ENCODE peak calls at places on chromosomes 7 and 10, in nine cellular contexts. X is naive thymus-derived CD4-positive, alpha-beta T cell; G is astrocyte; I is uterus; A is lung; N is stomach; L is neural progenitor cell; V is CD8-positive, alpha-beta T cell; P is Peyer's patch. T is an unnamed sample.

GRCh38 chr7:93016681-93017349 is 101.0 kb downstream of the SAMD9 start:
- DNase-seq in X (no peak), G (no peak), I (no peak), A (no peak), N (no peak), L (no peak), V (no peak), P (no peak), T (no peak)

GRCh38 chr7:70505468-70505867 is 626.5 kb upstream of the GALNT17 start:
- DNase-seq in X (no peak), G (no peak), I (no peak), A (no peak), N (no peak), L (no peak), V (no peak), P (no peak), T (no peak)

GRCh38 chr10:6530211-6530840 is 49.8 kb downstream of the PRKCQ start:
- DNase-seq in X (peak; percentile 89), G (no peak), I (peak; percentile 19), A (no peak), N (peak; percentile 43), L (no peak), V (peak; percentile 65), P (peak; percentile 90), T (no peak)

GRCh38 chr10:64173826-64174225 is 652.6 kb downstream of the REEP3 start:
- DNase-seq in X (no peak), G (no peak), I (no peak), A (no peak), N (no peak), L (no peak), V (no peak), P (no peak), T (no peak)

GRCh38 chr7:75596727-75597614 is 104.9 kb downstream of the SPDYE5 start:
- DNase-seq in X (no peak), G (peak; percentile 45), I (no peak), A (no peak), N (no peak), L (no peak), V (no peak), P (no peak), T (no peak)

GRCh38 chr10:132564249-132564605 is 26.6 kb downstream of the INPP5A start:
- DNase-seq in X (no peak), G (no peak), I (no peak), A (no peak), N (no peak), L (no peak), V (no peak), P (no peak), T (no peak)

GRCh38 chr7:13604178-13604577 is 385.3 kb downstream of the ETV1 start:
- DNase-seq in X (no peak), G (no peak), I (no peak), A (no peak), N (no peak), L (no peak), V (no peak), P (no peak), T (no peak)

GRCh38 chr7:83201355-83201754 is 38.7 kb upstream of the PCLO start:
- DNase-seq in X (no peak), G (no peak), I (no peak), A (no peak), N (no peak), L (no peak), V (no peak), P (no peak), T (no peak)

GRCh38 chr7:30135551-30136271 is 925 bp downstream of the MTURN start:
- DNase-seq in X (peak; percentile 60), G (peak; percentile 57), I (peak; percentile 56), A (peak; percentile 64), N (peak; percentile 71), L (peak; percentile 66), V (no peak), P (peak; percentile 81), T (peak; percentile 74)

GRCh38 chr10:121572857-121573540 is 25.2 kb downstream of the FGFR2 start:
- DNase-seq in X (no peak), G (no peak), I (no peak), A (no peak), N (no peak), L (no peak), V (no peak), P (no peak), T (no peak)

GRCh38 chr10:122348512-122348911 is 26.0 kb upstream of the PLEKHA1 start:
- DNase-seq in X (no peak), G (peak; percentile 45), I (no peak), A (no peak), N (no peak), L (peak; percentile 86), V (no peak), P (peak; percentile 71), T (no peak)

GRCh38 chr7:100384623-100385372 is 11.5 kb downstream of the PILRA start:
- DNase-seq in X (no peak), G (no peak), I (no peak), A (no peak), N (no peak), L (no peak), V (no peak), P (no peak), T (no peak)

GRCh38 chr7:88215295-88215694 is 4.5 kb downstream of the SRI start:
- DNase-seq in X (no peak), G (no peak), I (no peak), A (no peak), N (no peak), L (no peak), V (no peak), P (no peak), T (no peak)

GRCh38 chr10:61975107-61975932 is 73.8 kb downstream of the ARID5B start:
- DNase-seq in X (no peak), G (peak; percentile 80), I (no peak), A (no peak), N (no peak), L (no peak), V (no peak), P (no peak), T (no peak)

GRCh38 chr7:92633211-92633906 is 43.2 kb upstream of the FAM133B start:
- DNase-seq in X (no peak), G (peak; percentile 99), I (no peak), A (no peak), N (no peak), L (no peak), V (no peak), P (peak; percentile 52), T (no peak)

GRCh38 chr10:84077728-84078127 is 61.6 kb upstream of the GHITM start:
- DNase-seq in X (no peak), G (no peak), I (no peak), A (no peak), N (no peak), L (no peak), V (no peak), P (no peak), T (no peak)

GRCh38 chr7:28999839-29000238 is 41.7 kb upstream of the TRIL start:
- DNase-seq in X (no peak), G (no peak), I (no peak), A (no peak), N (no peak), L (no peak), V (no peak), P (no peak), T (no peak)

GRCh38 chr7:3979956-3980643 is 679.0 kb downstream of the SDK1 start:
- DNase-seq in X (no peak), G (peak; percentile 73), I (no peak), A (no peak), N (no peak), L (peak; percentile 50), V (no peak), P (no peak), T (no peak)

GRCh38 chr7:80216996-80217842 is 82.6 kb downstream of the GNAI1 start:
- DNase-seq in X (peak; percentile 33), G (no peak), I (no peak), A (no peak), N (no peak), L (no peak), V (no peak), P (no peak), T (no peak)

DNA sequence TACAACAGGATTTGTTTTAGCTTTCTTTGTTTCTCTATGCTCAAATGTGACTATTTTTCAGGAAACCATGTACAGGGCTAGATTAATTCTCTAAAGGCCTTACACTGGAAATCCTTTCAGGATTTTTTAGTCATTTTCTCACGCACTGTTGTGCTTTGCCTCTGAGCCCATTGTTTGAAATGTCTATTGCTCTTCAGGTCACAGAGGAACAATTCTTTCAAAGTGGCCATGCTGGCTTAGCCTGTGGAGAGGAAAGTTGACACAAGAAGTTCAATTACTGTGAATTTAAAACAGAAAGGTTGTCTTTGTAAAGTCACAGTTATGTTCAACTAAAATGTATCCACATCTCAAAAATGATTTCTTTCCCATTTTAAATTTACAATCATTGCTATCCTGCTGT is 1071.7 kb upstream of the POT1 start:
- DNase-seq in X (no peak), G (no peak), I (no peak), A (no peak), N (no peak), L (peak; percentile 66), V (no peak), P (no peak), T (no peak)
- H3K27ac ChIP-seq in X (no peak overlapping the region), G (no peak overlapping the region), I (no peak overlapping the region), A (no peak overlapping the region), N (no peak overlapping the region), L (peak overlapping the region; percentile 57), V (no peak overlapping the region), P (no peak overlapping the region), T (no peak overlapping the region)

DNA sequence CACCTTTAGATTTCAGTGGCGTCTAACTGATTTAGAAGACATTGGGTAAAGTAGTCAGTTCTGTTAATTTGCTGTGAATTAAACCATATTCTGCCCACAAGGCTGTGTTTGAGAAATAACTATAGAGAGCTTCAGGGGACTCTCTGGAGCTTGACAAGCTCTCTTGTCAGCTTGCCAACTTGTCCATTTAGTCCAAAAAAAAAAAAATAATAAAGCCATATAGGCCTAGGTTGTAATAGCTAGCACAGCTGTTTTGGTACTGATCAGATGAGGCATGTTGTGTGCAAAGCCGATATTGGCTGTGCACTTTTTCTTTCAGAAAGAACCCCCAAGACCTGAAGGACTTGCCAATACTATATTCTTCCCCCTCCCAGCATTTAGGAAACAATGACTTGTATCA is 20.2 kb upstream of the ZNF282 start:
- DNase-seq in X (no peak), G (no peak), I (no peak), A (no peak), N (no peak), L (no peak), V (no peak), P (no peak), T (no peak)
- H3K36me3 ChIP-seq in X (peaks cover 53% of the 10 kb centered on the region), G (peaks cover 36% of the 10 kb centered on the region), I (no peaks in the 10 kb centered on the region), A (peaks cover 34% of the 10 kb centered on the region), N (peaks cover 99% of the 10 kb centered on the region), L (peaks cover 9% of the 10 kb centered on the region), V (peaks cover 18% of the 10 kb centered on the region), P (peaks cover 77% of the 10 kb centered on the region), T (peaks cover 17% of the 10 kb centered on the region)

GRCh38 chr10:79323602-79324001 is 23.7 kb upstream of the PPIF start:
- DNase-seq in X (no peak), G (no peak), I (no peak), A (no peak), N (no peak), L (no peak), V (no peak), P (no peak), T (no peak)
- H3K27ac ChIP-seq in X (no peak overlapping the region), G (no peak overlapping the region), I (no peak overlapping the region), A (no peak overlapping the region), N (no peak overlapping the region), L (no peak overlapping the region), V (no peak overlapping the region), P (peak overlapping the region; percentile 55), T (no peak overlapping the region)

DNA sequence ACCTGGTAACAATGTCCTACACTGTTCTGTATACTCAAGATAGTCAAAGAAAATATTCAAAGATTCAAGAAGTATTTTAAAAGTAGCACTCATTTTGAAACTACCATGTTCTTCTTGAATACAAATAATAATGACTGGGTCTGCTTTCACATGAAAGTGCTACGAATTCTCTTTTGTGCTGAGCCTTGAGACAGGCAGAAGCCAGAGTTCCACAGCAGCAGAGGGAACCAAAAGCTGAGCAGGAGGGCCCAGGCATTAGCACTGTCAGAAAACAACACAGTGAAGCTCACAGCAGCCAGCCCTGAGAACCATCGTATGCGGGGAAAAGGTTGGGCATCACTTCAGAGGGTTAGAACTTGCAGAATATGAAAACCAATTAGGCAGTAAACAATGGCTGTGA is 38.9 kb downstream of the ANKMY2 start:
- DNase-seq in X (no peak), G (no peak), I (no peak), A (no peak), N (no peak), L (no peak), V (no peak), P (no peak), T (no peak)
- H3K36me3 ChIP-seq in X (peaks cover 26% of the 10 kb centered on the region), G (peaks cover 14% of the 10 kb centered on the region), I (no peaks in the 10 kb centered on the region), A (peaks cover 32% of the 10 kb centered on the region), N (peaks cover 75% of the 10 kb centered on the region), L (peaks cover 10% of the 10 kb centered on the region), V (peaks cover 16% of the 10 kb centered on the region), P (peaks cover 59% of the 10 kb centered on the region), T (peaks cover 83% of the 10 kb centered on the region)